ENCODE peak calls at places on chromosomes 13 and 19, in four cellular contexts. One of them, this sample, is unnamed.

GRCh38 chr13:99617474-99618255 is 116.4 kb downstream of the TM9SF2 start:
- DNase-seq in hepatocyte: peak; percentile 86
- DNase-seq in PC-9: no peak
- DNase-seq in GM23338: peak; percentile 89
- DNase-seq in this sample: peak; percentile 87

GRCh38 chr13:95929430-95929829 is 123.8 kb downstream of the UGGT2 start:
- DNase-seq in GM23338: no peak
- DNase-seq in PC-9: no peak
- DNase-seq in hepatocyte: no peak
- DNase-seq in this sample: no peak

GRCh38 chr13:64928704-64929499 is 2301.2 kb downstream of the PCDH9 start:
- DNase-seq in hepatocyte: peak; percentile 11
- DNase-seq in PC-9: peak; percentile 44
- DNase-seq in GM23338: no peak
- DNase-seq in this sample: peak; percentile 75

GRCh38 chr13:63389756-63390155 is 1974.1 kb upstream of the PCDH20 start:
- DNase-seq in PC-9: no peak
- DNase-seq in hepatocyte: no peak
- DNase-seq in GM23338: no peak
- DNase-seq in this sample: no peak

GRCh38 chr13:101919541-101920306 is 467.2 kb downstream of the ITGBL1 start:
- DNase-seq in GM23338: peak; percentile 77
- DNase-seq in PC-9: no peak
- DNase-seq in hepatocyte: peak; percentile 62
- DNase-seq in this sample: peak; percentile 32

GRCh38 chr19:39679791-39680168 is 24.1 kb downstream of the LGALS16 start:
- DNase-seq in PC-9: no peak
- DNase-seq in hepatocyte: no peak
- DNase-seq in GM23338: no peak
- DNase-seq in this sample: no peak

GRCh38 chr13:98570929-98571372 is 6.0 kb downstream of the STK24 start:
- DNase-seq in PC-9: peak; percentile 98
- DNase-seq in hepatocyte: peak; percentile 49
- DNase-seq in GM23338: no peak
- DNase-seq in this sample: no peak

GRCh38 chr13:40187324-40187795 is 479.1 kb downstream of the FOXO1 start:
- DNase-seq in hepatocyte: no peak
- DNase-seq in GM23338: peak; percentile 21
- DNase-seq in PC-9: no peak
- DNase-seq in this sample: no peak

GRCh38 chr13:59398127-59398526 is 765.6 kb downstream of the DIAPH3 start:
- DNase-seq in PC-9: no peak
- DNase-seq in hepatocyte: no peak
- DNase-seq in GM23338: no peak
- DNase-seq in this sample: no peak

GRCh38 chr13:93752506-93752905 is 525.9 kb downstream of the GPC6 start:
- DNase-seq in PC-9: no peak
- DNase-seq in GM23338: no peak
- DNase-seq in hepatocyte: no peak
- DNase-seq in this sample: peak; percentile 42

GRCh38 chr19:49689133-49690072 is at the start of gene ADM5:
- DNase-seq in GM23338: peak; percentile 85
- DNase-seq in hepatocyte: peak; percentile 72
- DNase-seq in PC-9: no peak
- DNase-seq in this sample: peak; percentile 51

GRCh38 chr19:30001794-30002193 is 59.8 kb downstream of the URI1 start:
- DNase-seq in PC-9: no peak
- DNase-seq in GM23338: no peak
- DNase-seq in hepatocyte: peak; percentile 4
- DNase-seq in this sample: no peak

GRCh38 chr13:99417821-99418662 is 83.2 kb upstream of the TM9SF2 start:
- DNase-seq in PC-9: no peak
- DNase-seq in hepatocyte: no peak
- DNase-seq in GM23338: no peak
- DNase-seq in this sample: peak; percentile 20

GRCh38 chr13:78160793-78161192 is 242.2 kb upstream of the EDNRB start:
- DNase-seq in PC-9: no peak
- DNase-seq in GM23338: no peak
- DNase-seq in hepatocyte: no peak
- DNase-seq in this sample: peak; percentile 84

GRCh38 chr19:39163621-39164020 is 33.1 kb upstream of the NCCRP1 start:
- DNase-seq in GM23338: no peak
- DNase-seq in PC-9: no peak
- DNase-seq in hepatocyte: no peak
- DNase-seq in this sample: no peak

GRCh38 chr13:85833938-85834337 is 34.7 kb upstream of the SLITRK6 start:
- DNase-seq in PC-9: no peak
- DNase-seq in GM23338: no peak
- DNase-seq in hepatocyte: no peak
- DNase-seq in this sample: no peak

GRCh38 chr19:38952395-38953165 is 21.8 kb downstream of the MRPS12 start:
- DNase-seq in PC-9: peak; percentile 43
- DNase-seq in hepatocyte: peak; percentile 56
- DNase-seq in GM23338: peak; percentile 80
- DNase-seq in this sample: no peak

GRCh38 chr13:88707652-88708051 is 1036.5 kb downstream of the SLITRK5 start:
- DNase-seq in GM23338: no peak
- DNase-seq in hepatocyte: no peak
- DNase-seq in PC-9: no peak
- DNase-seq in this sample: no peak

GRCh38 chr13:109140054-109140776 is 510.8 kb downstream of the MYO16 start:
- DNase-seq in PC-9: no peak
- DNase-seq in GM23338: peak; percentile 27
- DNase-seq in hepatocyte: no peak
- DNase-seq in this sample: no peak

GRCh38 chr13:85654227-85654626 is 145.0 kb downstream of the SLITRK6 start:
- DNase-seq in hepatocyte: no peak
- DNase-seq in GM23338: no peak
- DNase-seq in PC-9: no peak
- DNase-seq in this sample: no peak

GRCh38 chr19:38684862-38685665 is 37.6 kb downstream of the ACTN4 start:
- DNase-seq in GM23338: no peak
- DNase-seq in PC-9: no peak
- DNase-seq in hepatocyte: no peak
- DNase-seq in this sample: no peak

GRCh38 chr19:1245468-1245867 is 2.9 kb upstream of the MIDN start:
- DNase-seq in PC-9: no peak
- DNase-seq in GM23338: no peak
- DNase-seq in hepatocyte: no peak
- DNase-seq in this sample: no peak

GRCh38 chr19:1523412-1524205 is at the start of gene PLK5:
- DNase-seq in PC-9: no peak
- DNase-seq in GM23338: peak; percentile 66
- DNase-seq in hepatocyte: no peak
- DNase-seq in this sample: no peak

GRCh38 chr13:74037762-74038161 is 96.4 kb downstream of the KLF12 start:
- DNase-seq in GM23338: no peak
- DNase-seq in hepatocyte: no peak
- DNase-seq in PC-9: no peak
- DNase-seq in this sample: no peak

GRCh38 chr13:112249644-112250610 is 126.2 kb upstream of the SPACA7 start:
- DNase-seq in hepatocyte: no peak
- DNase-seq in GM23338: no peak
- DNase-seq in PC-9: no peak
- DNase-seq in this sample: no peak

GRCh38 chr19:57244513-57244912 is 4.1 kb downstream of the ZNF805 start:
- DNase-seq in GM23338: no peak
- DNase-seq in PC-9: no peak
- DNase-seq in hepatocyte: no peak
- DNase-seq in this sample: no peak

GRCh38 chr19:45099465-45100201 is 6.7 kb downstream of the PPP1R37 start:
- DNase-seq in PC-9: no peak
- DNase-seq in hepatocyte: peak; percentile 59
- DNase-seq in GM23338: no peak
- DNase-seq in this sample: no peak

GRCh38 chr19:46601318-46602224 is at the start of gene CALM3:
- DNase-seq in GM23338: peak; percentile 42
- DNase-seq in hepatocyte: peak; percentile 25
- DNase-seq in PC-9: no peak
- DNase-seq in this sample: no peak

GRCh38 chr13:42247883-42248282 is 24.1 kb upstream of the AKAP11 start:
- DNase-seq in hepatocyte: no peak
- DNase-seq in PC-9: no peak
- DNase-seq in GM23338: no peak
- DNase-seq in this sample: peak; percentile 17

GRCh38 chr19:18044825-18045304 is 36.9 kb downstream of the ARRDC2 start:
- DNase-seq in GM23338: peak; percentile 77
- DNase-seq in hepatocyte: peak; percentile 75
- DNase-seq in PC-9: peak; percentile 60
- DNase-seq in this sample: peak; percentile 86

GRCh38 chr19:57233207-57233606 is 2.4 kb downstream of the AURKC start:
- DNase-seq in PC-9: no peak
- DNase-seq in GM23338: no peak
- DNase-seq in hepatocyte: no peak
- DNase-seq in this sample: no peak

GRCh38 chr19:33416307-33417215 is 43.1 kb downstream of the CEBPG start:
- DNase-seq in GM23338: peak; percentile 90
- DNase-seq in hepatocyte: peak; percentile 84
- DNase-seq in PC-9: peak; percentile 47
- DNase-seq in this sample: peak; percentile 71
- H3K9me2 ChIP-seq in GM23338: no peaks in the 10 kb centered on the region
- H3K9me2 ChIP-seq in hepatocyte: no peaks in the 10 kb centered on the region
- H3K9me2 ChIP-seq in PC-9: no peaks in the 10 kb centered on the region
- H3K9me2 ChIP-seq in this sample: no peaks in the 10 kb centered on the region

DNA sequence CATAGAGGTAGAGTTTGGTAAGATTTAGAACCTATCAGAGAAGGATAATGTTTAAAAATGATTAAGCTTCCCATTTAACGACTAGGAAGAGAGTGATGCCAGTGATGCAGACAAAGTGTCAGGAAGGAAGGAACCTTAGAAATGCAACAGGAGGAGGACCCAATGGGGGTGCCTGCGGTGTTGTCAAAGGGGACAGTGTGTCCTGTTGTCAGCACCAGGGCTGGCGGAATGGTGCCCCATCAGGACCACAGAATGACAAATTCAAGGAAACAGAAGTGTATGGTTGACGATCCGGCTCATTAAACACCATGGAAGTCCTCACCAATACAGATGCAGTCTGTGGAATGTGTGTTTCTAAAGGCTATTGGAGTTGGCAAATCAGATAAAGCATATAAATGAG is 19.3 kb downstream of the ATP12A start:
- DNase-seq in hepatocyte: no peak
- DNase-seq in PC-9: no peak
- DNase-seq in GM23338: no peak
- DNase-seq in this sample: no peak
- H3K27me3 ChIP-seq in hepatocyte: no peaks in the 10 kb centered on the region
- H3K27me3 ChIP-seq in PC-9: peaks cover 52% of the 10 kb centered on the region
- H3K27me3 ChIP-seq in GM23338: no peaks in the 10 kb centered on the region
- H3K27me3 ChIP-seq in this sample: peaks cover 47% of the 10 kb centered on the region

GRCh38 chr19:34793562-34793961 is 20.5 kb upstream of the ZNF599 start:
- DNase-seq in hepatocyte: no peak
- DNase-seq in GM23338: no peak
- DNase-seq in PC-9: no peak
- DNase-seq in this sample: peak; percentile 15

DNA sequence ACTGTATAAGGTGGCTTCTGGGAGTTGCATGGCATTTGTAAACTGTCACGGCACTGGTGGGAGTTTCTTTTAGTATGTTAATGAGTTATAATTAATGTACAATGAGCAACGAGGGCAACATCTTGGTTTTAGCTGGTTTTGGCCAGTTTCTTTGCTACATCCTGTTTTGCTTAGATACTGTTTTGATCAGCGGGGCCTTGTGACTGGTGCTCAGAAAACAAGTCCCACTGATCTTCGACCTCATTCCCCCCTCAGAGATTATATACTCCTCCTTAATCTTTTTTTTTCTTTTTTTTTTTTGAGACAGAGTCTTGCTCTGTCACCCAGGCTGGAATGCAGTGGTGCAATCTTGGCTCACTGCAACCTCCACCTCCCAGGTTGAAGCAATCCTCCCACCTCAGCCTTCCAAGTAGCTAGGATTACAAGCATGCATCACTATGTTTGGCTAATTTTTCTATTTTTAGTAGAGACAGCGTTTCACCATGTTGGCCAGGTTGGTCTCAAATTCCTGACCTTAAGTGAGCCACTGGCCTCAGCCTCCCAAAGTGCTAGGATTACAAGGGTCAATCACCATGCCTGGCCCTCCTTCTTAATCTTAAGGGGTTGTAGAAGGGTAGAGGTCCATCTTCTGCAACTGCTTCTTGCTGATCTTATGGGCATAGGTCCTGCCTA is 21.4 kb upstream of the ZNF599 start:
- DNase-seq in GM23338: no peak
- DNase-seq in hepatocyte: no peak
- DNase-seq in PC-9: no peak
- DNase-seq in this sample: no peak
- H2AFZ ChIP-seq in GM23338: no peak overlapping the region
- H2AFZ ChIP-seq in hepatocyte: no peak overlapping the region
- H2AFZ ChIP-seq in PC-9: no peak overlapping the region
- H2AFZ ChIP-seq in this sample: peak overlapping the region; percentile 72

GRCh38 chr19:22935151-22935550 is 67.8 kb downstream of the ZNF728 start:
- DNase-seq in PC-9: no peak
- DNase-seq in hepatocyte: no peak
- DNase-seq in GM23338: no peak
- DNase-seq in this sample: no peak
- H3K9me2 ChIP-seq in PC-9: no peaks in the 10 kb centered on the region
- H3K9me2 ChIP-seq in hepatocyte: no peaks in the 10 kb centered on the region
- H3K9me2 ChIP-seq in GM23338: no peaks in the 10 kb centered on the region
- H3K9me2 ChIP-seq in this sample: no peaks in the 10 kb centered on the region

GRCh38 chr19:3316659-3317207 is 49.6 kb upstream of the NFIC start:
- DNase-seq in PC-9: no peak
- DNase-seq in hepatocyte: no peak
- DNase-seq in GM23338: no peak
- DNase-seq in this sample: no peak

GRCh38 chr19:3314962-3315675 is 51.3 kb upstream of the NFIC start:
- DNase-seq in hepatocyte: no peak
- DNase-seq in PC-9: no peak
- DNase-seq in GM23338: no peak
- DNase-seq in this sample: no peak

GRCh38 chr19:3315676-3315973 is 50.8 kb upstream of the NFIC start:
- DNase-seq in PC-9: no peak
- DNase-seq in GM23338: no peak
- DNase-seq in hepatocyte: no peak
- DNase-seq in this sample: no peak

GRCh38 chr19:3313199-3313575 is 53.2 kb upstream of the NFIC start:
- DNase-seq in GM23338: no peak
- DNase-seq in PC-9: no peak
- DNase-seq in hepatocyte: no peak
- DNase-seq in this sample: no peak

DNA sequence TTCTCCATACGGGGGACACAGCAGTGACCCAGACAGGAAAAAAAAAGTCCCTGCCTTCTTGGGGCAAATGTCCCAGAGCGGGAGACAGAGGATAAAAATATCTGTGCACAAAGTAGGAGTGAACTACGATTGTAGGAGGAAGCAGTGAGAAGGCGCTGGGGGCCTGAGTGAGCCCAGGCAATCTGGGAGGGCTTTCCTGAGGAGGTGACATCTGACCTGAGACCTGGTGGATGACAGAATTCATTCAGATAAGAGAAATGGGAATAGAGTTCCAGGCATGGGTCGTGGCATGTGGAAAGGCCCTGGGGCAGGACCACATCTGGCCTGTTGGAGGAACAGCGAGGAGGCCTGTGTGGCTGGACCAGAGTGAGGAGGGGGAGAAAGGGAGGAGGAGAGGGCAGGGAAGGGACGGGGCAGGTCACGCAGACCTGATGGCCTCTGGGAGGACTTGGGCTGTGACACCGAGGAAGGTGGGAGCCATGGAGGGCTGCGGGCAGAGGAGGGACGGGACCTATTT is 50.2 kb upstream of the NFIC start:
- DNase-seq in hepatocyte: no peak
- DNase-seq in GM23338: no peak
- DNase-seq in PC-9: no peak
- DNase-seq in this sample: no peak
- H3K27me3 ChIP-seq in hepatocyte: peaks cover 5% of the 10 kb centered on the region
- H3K27me3 ChIP-seq in GM23338: no peaks in the 10 kb centered on the region
- H3K27me3 ChIP-seq in PC-9: no peaks in the 10 kb centered on the region
- H3K27me3 ChIP-seq in this sample: no peaks in the 10 kb centered on the region